ENCODE peak calls at places on chromosomes 16 and 17, in four cellular contexts. X, O, L and C are unnamed samples.

GRCh38 chr17:69900829-69901228 is 174.2 kb upstream of the KCNJ16 start:
- DNase-seq in X (no peak), O (no peak), L (no peak), C (no peak)

GRCh38 chr17:49949634-49950033 is 19.4 kb upstream of the DLX4 start:
- DNase-seq in X (no peak), O (no peak), L (no peak), C (no peak)

GRCh38 chr17:56773124-56773523 is 60.6 kb downstream of the C17orf67 start:
- DNase-seq in X (no peak), O (no peak), L (no peak), C (no peak)

GRCh38 chr16:27325736-27326135 is 12.0 kb downstream of the IL4R start:
- DNase-seq in X (no peak), O (no peak), L (no peak), C (no peak)

GRCh38 chr16:62870554-62870953 is 834.3 kb upstream of the CDH8 start:
- DNase-seq in X (no peak), O (no peak), L (no peak), C (no peak)

GRCh38 chr17:8662076-8662831 is 31.7 kb upstream of the MYH10 start:
- DNase-seq in X (no peak), O (no peak), L (no peak), C (no peak)

GRCh38 chr16:88487124-88487432 is 34.0 kb downstream of the ZFPM1 start:
- DNase-seq in X (no peak), O (no peak), L (no peak), C (no peak)

GRCh38 chr17:79975498-79976134 is 60.1 kb downstream of the TBC1D16 start:
- DNase-seq in X (no peak), O (no peak), L (no peak), C (no peak)

GRCh38 chr16:23394141-23394540 is 58.8 kb downstream of the COG7 start:
- DNase-seq in X (no peak), O (no peak), L (no peak), C (no peak)

GRCh38 chr16:31265329-31266245 is 5.8 kb downstream of the ITGAM start:
- DNase-seq in X (no peak), O (peak), L (no peak), C (no peak)

GRCh38 chr17:78600181-78600651 is 23.0 kb upstream of the DNAH17 start:
- DNase-seq in X (no peak), O (no peak), L (no peak), C (no peak)

GRCh38 chr17:16294560-16294959 is 58.7 kb downstream of the CENPV start:
- DNase-seq in X (no peak), O (no peak), L (no peak), C (no peak)

GRCh38 chr17:12041316-12041715 is 20.6 kb downstream of the MAP2K4 start:
- DNase-seq in X (no peak), O (no peak), L (no peak), C (no peak)

GRCh38 chr17:41199421-41200098 is 9.9 kb downstream of the KRTAP9-1 start:
- DNase-seq in X (no peak), O (no peak), L (peak), C (peak)

GRCh38 chr16:11670171-11671131 is 2.2 kb downstream of the SNN start:
- DNase-seq in X (no peak), O (peak), L (no peak), C (no peak)

GRCh38 chr17:42034059-42034458 is 14.2 kb downstream of the NKIRAS2 start:
- DNase-seq in X (no peak), O (no peak), L (no peak), C (no peak)

GRCh38 chr17:64741924-64742670 is 80.0 kb upstream of the SMURF2 start:
- DNase-seq in X (no peak), O (no peak), L (no peak), C (no peak)

GRCh38 chr17:19703106-19703775 is 13.1 kb downstream of the SLC47A2 start:
- DNase-seq in X (no peak), O (no peak), L (no peak), C (no peak)

GRCh38 chr17:32876414-32877163 is at the start of gene MYO1D:
- DNase-seq in X (peak), O (peak), L (peak), C (no peak)

GRCh38 chr17:45578516-45579455 is 88.3 kb upstream of the PLEKHM1 start:
- DNase-seq in X (no peak), O (no peak), L (no peak), C (no peak)

GRCh38 chr17:74417178-74418045 is 14.5 kb upstream of the GPRC5C start:
- DNase-seq in X (no peak), O (no peak), L (no peak), C (no peak)

GRCh38 chr16:79299154-79299799 is 301.3 kb downstream of the MAF start:
- DNase-seq in X (no peak), O (no peak), L (no peak), C (no peak)

GRCh38 chr16:10668322-10669045 is 26.2 kb downstream of the TEKT5 start:
- DNase-seq in X (no peak), O (no peak), L (no peak), C (no peak)

GRCh38 chr16:66462912-66463311 is 35.8 kb downstream of the BEAN1 start:
- DNase-seq in X (no peak), O (no peak), L (no peak), C (no peak)

GRCh38 chr17:50194441-50195195 is 6.8 kb downstream of the COL1A1 start:
- DNase-seq in X (no peak), O (no peak), L (no peak), C (no peak)

GRCh38 chr16:72978212-72978611 is 69.7 kb downstream of the ZFHX3 start:
- DNase-seq in X (no peak), O (no peak), L (no peak), C (no peak)

GRCh38 chr16:65534121-65534528 is 412.3 kb upstream of the CDH11 start:
- DNase-seq in X (no peak), O (no peak), L (no peak), C (no peak)

GRCh38 chr16:87765473-87765775 is 362 bp downstream of the KLHDC4 start:
- DNase-seq in X (no peak), O (peak), L (no peak), C (no peak)

GRCh38 chr17:42845918-42846593 is 1.7 kb downstream of the AOC2 start:
- DNase-seq in X (no peak), O (no peak), L (no peak), C (no peak)

GRCh38 chr17:3770471-3770870 is 30.5 kb downstream of the ITGAE start:
- DNase-seq in X (no peak), O (no peak), L (no peak), C (no peak)

GRCh38 chr17:37743612-37743874 is 1.3 kb downstream of the HNF1B start:
- DNase-seq in X (peak), O (no peak), L (no peak), C (no peak)